ENCODE peak calls at places on chromosomes 5 and 9, in six cellular contexts. W is heart left ventricle, N is aorta, C is heart right ventricle, F is IMR-90, H is esophagus squamous epithelium. Q is an unnamed sample.

GRCh38 chr9:34464571-34464970 is 6.0 kb downstream of the DNAI1 start:
- DNase-seq in W (no peak), N (no peak), C (no peak), F (no peak), H (no peak), Q (no peak)

GRCh38 chr5:138316355-138316754 is 15.2 kb downstream of the CDC25C start:
- DNase-seq in W (no peak), N (no peak), C (no peak), F (no peak), H (no peak), Q (no peak)

GRCh38 chr9:137221477-137222111 is 446 bp downstream of the RNF208 start:
- DNase-seq in W (no peak), N (no peak), C (no peak), F (no peak), H (no peak), Q (no peak)

GRCh38 chr5:141039061-141039460 is 12.1 kb upstream of the PCDHB1 start:
- DNase-seq in W (no peak), N (no peak), C (no peak), F (no peak), H (no peak), Q (no peak)

GRCh38 chr5:12175914-12176585 is 271.8 kb upstream of the CTNND2 start:
- DNase-seq in W (no peak), N (no peak), C (no peak), F (no peak), H (no peak), Q (no peak)

GRCh38 chr9:119003218-119003617 is 366.0 kb downstream of the BRINP1 start:
- DNase-seq in W (no peak), N (no peak), C (no peak), F (peak), H (no peak), Q (no peak)

GRCh38 chr5:123089572-123089970 is 530 bp downstream of the PRDM6 start:
- DNase-seq in W (peak), N (peak), C (no peak), F (peak), H (no peak), Q (no peak)

GRCh38 chr5:100828071-100828689 is 74.9 kb downstream of the ST8SIA4 start:
- DNase-seq in W (no peak), N (no peak), C (no peak), F (no peak), H (no peak), Q (no peak)

DNA sequence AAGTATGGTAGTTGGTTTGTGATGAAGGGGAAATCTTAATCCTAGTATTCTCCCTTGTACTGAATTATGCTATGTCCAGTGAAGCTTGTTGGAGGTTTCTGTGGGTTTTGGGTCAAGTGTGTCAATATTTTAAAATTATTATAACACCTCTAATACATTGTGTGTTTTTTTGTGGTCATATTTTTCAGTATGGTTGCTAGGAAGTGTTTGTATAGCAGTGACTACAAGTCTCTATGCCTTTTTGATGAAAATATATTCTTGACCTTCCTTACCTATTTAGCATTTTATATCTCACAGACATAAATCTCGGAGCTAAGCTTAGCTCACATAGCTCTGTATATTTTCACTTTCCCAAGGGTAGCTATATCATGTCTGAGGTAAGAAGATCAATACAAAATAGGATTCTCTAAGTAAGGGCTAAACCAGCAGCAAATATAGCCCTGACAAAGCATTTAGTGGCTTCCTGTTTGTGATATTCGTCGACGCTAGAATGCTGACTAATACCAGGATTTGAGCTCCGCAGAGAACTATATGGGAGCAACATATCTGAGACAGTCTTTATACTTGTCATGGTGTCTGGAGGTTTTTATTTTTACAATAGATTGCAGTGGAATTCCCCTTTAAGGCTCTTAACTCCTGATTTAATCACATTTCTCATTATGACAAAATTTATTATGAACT is 82.3 kb downstream of the MACIR start:
- DNase-seq in W (no peak), N (no peak), C (no peak), F (peak), H (no peak), Q (no peak)
- H3K27ac ChIP-seq in W (no peak), N (no peak), C (no peak), F (no peak), H (no peak), Q (no peak)

GRCh38 chr5:73496984-73497457 is 1.2 kb upstream of the BTF3 start:
- DNase-seq in W (no peak), N (no peak), C (no peak), F (peak), H (no peak), Q (no peak)
- H3K4me3 ChIP-seq in W (no peak), N (no peak), C (peak), F (no peak), H (no peak), Q (no peak)

GRCh38 chr9:13388157-13388556 is 108.7 kb upstream of the MPDZ start:
- DNase-seq in W (no peak), N (no peak), C (no peak), F (no peak), H (no peak), Q (no peak)
- H3K27ac ChIP-seq in W (peak), N (no peak), C (peak), F (no peak), H (peak), Q (peak)

GRCh38 chr9:33032292-33032691 is 7.2 kb downstream of the DNAJA1 start:
- DNase-seq in W (no peak), N (no peak), C (no peak), F (no peak), H (no peak), Q (no peak)
- H3K4me3 ChIP-seq in W (no peak), N (no peak), C (no peak), F (no peak), H (no peak), Q (no peak)

DNA sequence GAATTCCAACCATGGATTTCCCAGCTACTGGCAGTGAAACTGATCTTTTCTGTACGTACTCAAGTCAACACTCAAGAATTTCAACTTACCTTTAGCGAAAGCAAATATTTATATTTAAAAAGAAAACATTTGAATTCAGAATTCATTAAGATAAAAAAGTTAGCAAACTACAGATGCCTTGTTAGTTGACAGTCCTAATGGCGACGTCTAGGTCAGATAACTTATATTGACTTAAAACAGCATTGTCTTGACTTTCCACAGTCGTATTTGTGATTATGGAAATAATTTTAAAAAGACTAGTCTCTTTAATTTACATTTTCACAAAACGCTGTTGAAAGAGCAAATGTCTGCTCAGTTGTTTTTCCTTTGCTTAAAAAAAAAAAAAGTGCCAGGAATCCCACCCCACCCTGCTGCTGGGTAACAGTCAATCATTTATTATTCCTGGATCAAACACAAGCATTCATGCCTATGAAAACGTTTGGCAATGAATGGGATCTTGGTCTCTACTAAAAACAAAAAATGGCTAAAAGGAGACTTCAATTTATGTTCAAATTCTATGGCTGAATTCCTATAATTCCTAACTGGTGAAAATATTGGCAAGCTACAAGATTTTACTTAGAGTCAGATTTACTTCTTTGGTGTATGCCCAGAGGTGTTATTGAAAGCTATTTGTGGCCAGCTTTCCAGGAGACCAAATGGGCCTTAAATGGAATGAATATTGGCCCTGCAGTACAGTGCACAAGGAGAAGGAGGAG is 22.0 kb downstream of the OR2S2 start:
- DNase-seq in W (no peak), N (no peak), C (no peak), F (peak), H (no peak), Q (no peak)
- H3K27ac ChIP-seq in W (no peak), N (peak), C (no peak), F (peak), H (no peak), Q (no peak)

DNA sequence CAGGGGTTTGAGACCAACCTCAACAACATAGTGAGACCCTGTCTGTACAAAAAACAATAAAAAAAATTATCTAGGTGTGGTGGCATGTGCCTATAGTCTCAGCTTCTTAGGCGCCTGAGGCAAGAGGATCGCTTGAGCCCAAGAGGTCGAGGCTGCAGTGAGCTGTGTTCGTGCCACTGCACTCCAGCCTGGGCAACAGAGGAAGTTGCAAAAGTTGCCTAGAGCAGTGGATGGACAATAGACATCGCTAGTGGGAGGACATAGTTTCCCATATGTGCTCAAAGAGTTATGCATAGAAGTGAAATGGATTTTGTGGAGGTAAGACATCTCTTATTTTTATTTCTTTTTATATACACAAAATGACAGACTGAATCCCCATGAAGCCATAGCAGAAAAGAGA is 19.0 kb downstream of the HNRNPK start:
- DNase-seq in W (no peak), N (no peak), C (no peak), F (no peak), H (no peak), Q (no peak)
- H3K4me3 ChIP-seq in W (no peak), N (no peak), C (no peak), F (no peak), H (no peak), Q (no peak)